ENCODE peak calls at places on chromosomes 7 and 10, in ten cellular contexts. Y is mesenchymal stem cell, Z is pancreas, E is HL-60, L is neural progenitor cell, G is testis, A is AG04450, U is GM23248, O is epithelial cell of esophagus, C is right cardiac atrium. W is an unnamed sample.

GRCh38 chr7:16428672-16429071 is 7.3 kb upstream of the CRPPA start:
- DNase-seq in Y (peak), Z (no peak), E (no peak), L (no peak), G (no peak), A (no peak), U (peak), O (peak), C (no peak), W (peak)

GRCh38 chr7:120030871-120031270 is 242.1 kb upstream of the KCND2 start:
- DNase-seq in Y (no peak), Z (no peak), E (no peak), L (no peak), G (no peak), A (no peak), U (peak), O (no peak), C (no peak), W (no peak)

GRCh38 chr10:133357293-133358151 is at the start of gene FUOM:
- DNase-seq in Y (peak), Z (peak), E (peak), L (peak), G (no peak), A (no peak), U (peak), O (peak), C (peak), W (peak)

GRCh38 chr10:131142446-131143380 is 168.8 kb downstream of the TCERG1L start:
- DNase-seq in Y (no peak), Z (no peak), E (no peak), L (no peak), G (no peak), A (no peak), U (no peak), O (no peak), C (no peak), W (no peak)

GRCh38 chr10:120221873-120222485 is 235.0 kb upstream of the PLPP4 start:
- DNase-seq in Y (peak), Z (no peak), E (no peak), L (peak), G (peak), A (no peak), U (peak), O (peak), C (no peak), W (peak)

GRCh38 chr10:70145666-70146488 is 623 bp downstream of the TYSND1 start:
- DNase-seq in Y (peak), Z (peak), E (peak), L (peak), G (peak), A (no peak), U (peak), O (peak), C (peak), W (no peak)

GRCh38 chr7:142539901-142540300 is 209.4 kb upstream of the PRSS1 start:
- DNase-seq in Y (no peak), Z (no peak), E (no peak), L (no peak), G (no peak), A (peak), U (peak), O (peak), C (no peak), W (peak)

GRCh38 chr7:155345490-155345889 is 47.8 kb downstream of the INSIG1 start:
- DNase-seq in Y (no peak), Z (no peak), E (no peak), L (no peak), G (no peak), A (no peak), U (no peak), O (no peak), C (no peak), W (no peak)

GRCh38 chr7:112453505-112454171 is 3.4 kb downstream of the IFRD1 start:
- DNase-seq in Y (peak), Z (no peak), E (no peak), L (no peak), G (no peak), A (no peak), U (peak), O (peak), C (no peak), W (no peak)

GRCh38 chr7:26653430-26653911 is 210.9 kb downstream of the SKAP2 start:
- DNase-seq in Y (no peak), Z (peak), E (no peak), L (no peak), G (peak), A (no peak), U (no peak), O (peak), C (no peak), W (no peak)

DNA sequence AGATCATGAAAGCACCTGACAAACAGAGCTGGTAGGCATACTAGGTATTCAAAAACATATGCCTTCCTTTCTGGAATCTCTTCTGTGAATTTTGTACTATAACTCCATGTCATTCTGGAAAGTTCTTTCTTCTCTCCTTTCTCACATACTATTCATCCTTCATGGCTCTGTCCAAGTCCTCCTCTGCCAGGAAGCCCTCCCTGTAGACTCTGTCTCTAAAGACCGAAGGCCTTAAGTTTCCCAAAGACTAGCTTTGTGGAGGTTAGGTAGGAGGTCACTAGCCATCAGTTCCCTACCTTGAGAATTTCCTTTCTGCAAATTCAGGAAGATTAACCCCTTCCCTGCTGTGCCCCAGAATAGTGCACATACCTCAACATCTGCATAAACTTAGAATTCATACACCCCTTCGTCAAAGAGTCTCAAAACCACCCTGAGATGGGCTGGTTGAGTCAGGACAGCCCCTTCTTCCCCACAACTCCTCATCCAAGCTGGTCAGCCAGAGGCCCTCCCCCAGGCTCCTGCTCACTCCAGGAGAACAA is 20.6 kb downstream of the SORBS1 start:
- DNase-seq in Y (no peak), Z (no peak), E (no peak), L (no peak), G (no peak), A (no peak), U (no peak), O (no peak), C (no peak), W (no peak)
- H3K4me3 ChIP-seq in Y (no peak), Z (no peak), E (no peak), L (no peak), G (no peak), A (no peak), U (no peak), O (no peak), C (no peak), W (no peak)

DNA sequence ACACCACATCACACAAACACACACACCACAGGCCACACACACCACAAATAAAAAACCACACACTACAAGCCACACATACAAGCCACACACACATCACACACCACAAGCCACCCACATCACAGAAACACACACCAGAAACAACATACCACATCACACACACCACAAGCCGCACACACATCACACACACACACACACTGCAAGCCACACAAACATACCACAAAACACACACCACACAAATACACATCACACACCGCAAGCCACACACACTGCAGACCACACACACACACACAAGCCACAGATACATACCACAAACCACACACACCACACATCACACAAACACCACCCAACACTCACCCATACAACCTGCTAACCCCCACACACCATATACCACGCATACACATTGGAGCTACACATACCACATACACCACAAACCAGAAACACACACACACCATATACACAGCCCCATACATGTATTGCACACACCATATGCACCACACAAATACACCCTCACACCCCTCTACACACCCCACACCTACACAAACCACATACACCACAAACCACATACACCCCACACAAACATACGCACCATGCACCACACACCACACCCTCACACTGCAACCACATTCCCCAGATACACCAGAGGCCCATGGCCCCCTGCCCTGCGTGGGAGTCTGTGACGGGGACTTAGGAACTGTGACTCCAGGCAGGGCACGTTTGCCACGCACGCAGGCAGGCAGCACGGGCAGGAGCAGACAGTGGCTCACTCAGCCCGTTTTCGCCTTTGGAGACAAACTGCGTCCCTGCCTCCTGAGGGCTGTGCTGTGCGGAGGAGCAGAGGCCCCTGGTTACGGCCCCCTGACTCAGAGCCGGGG is 52.7 kb downstream of the TMEM209 start:
- DNase-seq in Y (no peak), Z (no peak), E (no peak), L (no peak), G (peak), A (no peak), U (peak), O (no peak), C (no peak), W (peak)
- H3K4me3 ChIP-seq in Y (no peak), Z (no peak), E (no peak), L (no peak), G (no peak), A (no peak), U (no peak), O (no peak), C (no peak), W (no peak)

GRCh38 chr10:18254692-18255091 is 114.5 kb downstream of the CACNB2 start:
- DNase-seq in Y (no peak), Z (no peak), E (no peak), L (no peak), G (no peak), A (no peak), U (no peak), O (no peak), C (no peak), W (no peak)

GRCh38 chr10:18261660-18262292 is 121.6 kb downstream of the CACNB2 start:
- DNase-seq in Y (no peak), Z (no peak), E (no peak), L (no peak), G (no peak), A (no peak), U (peak), O (no peak), C (no peak), W (no peak)

GRCh38 chr10:18261063-18261462 is 120.8 kb downstream of the CACNB2 start:
- DNase-seq in Y (no peak), Z (no peak), E (no peak), L (peak), G (no peak), A (no peak), U (no peak), O (no peak), C (peak), W (no peak)

GRCh38 chr10:18264466-18264865 is 124.2 kb downstream of the CACNB2 start:
- DNase-seq in Y (no peak), Z (no peak), E (no peak), L (no peak), G (no peak), A (no peak), U (no peak), O (no peak), C (no peak), W (no peak)

GRCh38 chr10:18260308-18260971 is 120.2 kb downstream of the CACNB2 start:
- DNase-seq in Y (no peak), Z (no peak), E (no peak), L (peak), G (no peak), A (no peak), U (peak), O (no peak), C (no peak), W (no peak)
- H3K4me3 ChIP-seq in Y (no peak), Z (peak), E (no peak), L (no peak), G (peak), A (no peak), U (peak), O (no peak), C (no peak), W (no peak)

GRCh38 chr10:99524736-99525380 is 7.9 kb upstream of the NKX2-3 start:
- DNase-seq in Y (peak), Z (no peak), E (no peak), L (peak), G (no peak), A (no peak), U (no peak), O (no peak), C (no peak), W (no peak)

GRCh38 chr10:99525897-99526296 is 6.8 kb upstream of the NKX2-3 start:
- DNase-seq in Y (peak), Z (no peak), E (no peak), L (no peak), G (no peak), A (no peak), U (no peak), O (no peak), C (no peak), W (no peak)

GRCh38 chr10:99523251-99523773 is 9.4 kb upstream of the NKX2-3 start:
- DNase-seq in Y (peak), Z (no peak), E (no peak), L (peak), G (no peak), A (no peak), U (no peak), O (no peak), C (no peak), W (no peak)

GRCh38 chr10:99522511-99523250 is 10.1 kb upstream of the NKX2-3 start:
- DNase-seq in Y (peak), Z (no peak), E (no peak), L (peak), G (no peak), A (no peak), U (no peak), O (no peak), C (peak), W (no peak)

DNA sequence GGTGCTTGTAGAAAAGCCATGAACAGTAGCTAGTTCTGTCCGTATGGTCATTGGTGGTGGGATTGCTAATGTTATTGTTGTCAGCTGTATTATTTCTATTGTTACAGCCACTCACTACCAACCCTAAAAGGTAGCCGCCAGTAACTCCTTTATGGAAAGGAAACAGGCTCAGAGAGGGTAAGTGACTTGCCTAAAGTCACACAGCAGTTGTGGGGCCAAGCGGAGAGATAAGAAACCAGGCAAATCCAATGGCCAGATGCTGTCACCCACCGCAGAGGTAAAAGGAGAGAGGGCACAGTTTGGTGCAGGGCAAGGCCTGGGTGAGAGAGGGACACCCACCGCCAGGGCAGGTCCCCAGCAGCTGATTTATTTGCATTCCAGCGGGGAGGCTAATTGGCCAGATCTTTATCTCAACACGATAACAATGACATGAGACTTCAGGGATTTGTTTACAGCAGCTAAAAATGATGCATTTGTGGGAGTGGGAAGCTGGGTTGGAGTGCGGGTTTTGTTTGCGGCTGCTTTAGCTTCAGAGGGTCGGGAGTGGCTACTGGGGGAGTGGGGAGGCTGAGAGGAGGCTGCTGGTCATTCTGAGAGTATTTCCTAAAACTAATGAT is 8.6 kb upstream of the NKX2-3 start:
- DNase-seq in Y (peak), Z (no peak), E (no peak), L (peak), G (no peak), A (no peak), U (no peak), O (no peak), C (no peak), W (no peak)
- H3K4me3 ChIP-seq in Y (no peak), Z (peak), E (no peak), L (no peak), G (no peak), A (no peak), U (no peak), O (no peak), C (no peak), W (no peak)

GRCh38 chr7:3302681-3303320 is 1.7 kb downstream of the SDK1 start:
- DNase-seq in Y (no peak), Z (no peak), E (no peak), L (no peak), G (no peak), A (no peak), U (no peak), O (no peak), C (no peak), W (no peak)
- H3K4me3 ChIP-seq in Y (no peak), Z (peak), E (no peak), L (peak), G (no peak), A (peak), U (no peak), O (no peak), C (peak), W (no peak)

DNA sequence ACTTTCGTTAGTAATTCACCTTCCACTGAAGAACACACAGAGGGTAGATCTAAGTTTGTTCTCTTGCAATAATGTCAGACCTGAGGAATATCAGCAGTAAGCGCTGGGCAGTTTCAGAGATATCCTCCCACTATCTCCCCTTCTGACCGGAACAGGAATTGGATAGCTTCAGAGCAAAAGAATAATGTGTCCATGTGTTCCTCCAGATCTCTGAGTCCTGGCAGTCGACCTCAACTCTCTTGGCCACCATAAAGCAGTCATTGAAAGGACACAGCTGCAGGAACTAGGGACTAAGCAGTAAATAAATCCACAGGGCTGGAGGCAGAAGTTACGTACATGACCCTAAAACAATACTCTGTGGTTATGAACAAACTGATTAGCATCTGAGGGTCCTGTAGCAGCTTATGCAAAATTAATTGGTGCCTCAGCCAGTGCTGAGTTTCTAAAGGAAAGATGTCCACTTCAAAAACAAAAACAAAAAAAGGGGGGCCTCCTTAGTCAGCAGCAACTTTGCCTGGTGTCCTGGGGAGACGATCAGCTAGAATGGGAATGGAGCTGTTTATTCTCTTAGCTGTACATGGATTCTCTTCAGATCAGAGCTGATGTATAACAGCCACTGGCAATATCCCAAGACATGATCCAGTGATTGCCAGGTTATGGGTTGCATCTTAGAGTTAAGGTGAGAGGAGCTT is 6.4 kb upstream of the PRTFDC1 start:
- DNase-seq in Y (peak), Z (no peak), E (no peak), L (no peak), G (peak), A (no peak), U (peak), O (no peak), C (no peak), W (peak)
- H3K4me3 ChIP-seq in Y (no peak), Z (no peak), E (no peak), L (no peak), G (no peak), A (no peak), U (peak), O (no peak), C (no peak), W (peak)

DNA sequence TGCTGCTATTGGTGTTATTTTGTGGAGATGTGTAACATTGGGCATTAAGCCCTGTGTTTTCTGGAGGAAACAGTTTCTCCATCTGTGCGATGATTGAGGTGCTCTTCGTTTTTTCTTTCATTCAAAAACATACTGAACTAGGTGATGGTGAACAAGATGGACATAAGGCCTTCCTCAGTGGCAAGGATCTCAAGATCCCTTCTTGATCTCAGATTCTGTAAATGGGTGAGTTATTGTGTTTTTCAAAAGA is 759 bp upstream of the ELAPOR2 start:
- DNase-seq in Y (no peak), Z (no peak), E (no peak), L (no peak), G (no peak), A (no peak), U (no peak), O (no peak), C (no peak), W (no peak)
- H3K4me3 ChIP-seq in Y (no peak), Z (peak), E (no peak), L (peak), G (peak), A (no peak), U (peak), O (no peak), C (peak), W (no peak)